ENCODE peak calls at places on chromosomes 16 and 17, in nine cellular contexts. F is naive thymus-derived CD8-positive, alpha-beta T cell; H is fibroblast of the aortic adventitia; E is endothelial cell of umbilical vein; M is left kidney; S is stimulated activated CD8-positive, alpha-beta memory T cell treated with anti-CD3 and anti-CD28 coated beads, Interleukin-4, amount 100 ng/mL, for 1 hour; W is NCI-H1930; X is fibroblast of villous mesenchyme; O is suprapubic skin. P is an unnamed sample.

GRCh38 chr17:64662774-64663367 is 764 bp upstream of the SMURF2 start:
- DNase-seq in F (no peak), H (no peak), E (no peak), M (peak; percentile 50), S (no peak), W (no peak), X (no peak), O (no peak), P (no peak)

GRCh38 chr17:62688398-62689140 is 61.1 kb downstream of the MRC2 start:
- DNase-seq in F (no peak), H (no peak), E (no peak), M (no peak), S (no peak), W (no peak), X (no peak), O (peak; percentile 55), P (no peak)

GRCh38 chr16:70152578-70153302 is 20.8 kb upstream of the CLEC18C start:
- DNase-seq in F (no peak), H (no peak), E (peak; percentile 1), M (peak; percentile 49), S (no peak), W (no peak), X (no peak), O (no peak), P (no peak)

GRCh38 chr17:2955931-2956582 is 107.3 kb downstream of the OR1D5 start:
- DNase-seq in F (no peak), H (no peak), E (no peak), M (no peak), S (no peak), W (no peak), X (no peak), O (no peak), P (peak; percentile 54)

GRCh38 chr17:27551701-27552466 is 79.1 kb upstream of the LGALS9 start:
- DNase-seq in F (no peak), H (no peak), E (no peak), M (no peak), S (no peak), W (no peak), X (no peak), O (no peak), P (no peak)

GRCh38 chr16:85891033-85891775 is 7.8 kb upstream of the IRF8 start:
- DNase-seq in F (no peak), H (no peak), E (no peak), M (peak; percentile 53), S (no peak), W (no peak), X (no peak), O (no peak), P (no peak)

GRCh38 chr16:13390093-13390985 is 488.9 kb downstream of the SHISA9 start:
- DNase-seq in F (no peak), H (no peak), E (no peak), M (peak; percentile 60), S (no peak), W (no peak), X (no peak), O (no peak), P (no peak)

GRCh38 chr17:9368631-9369030 is 207.0 kb downstream of the STX8 start:
- DNase-seq in F (no peak), H (no peak), E (no peak), M (no peak), S (no peak), W (no peak), X (no peak), O (no peak), P (no peak)

GRCh38 chr17:69431835-69432234 is 17.3 kb downstream of the MAP2K6 start:
- DNase-seq in F (no peak), H (no peak), E (no peak), M (no peak), S (no peak), W (no peak), X (no peak), O (no peak), P (no peak)

GRCh38 chr17:69878661-69879060 is 196.4 kb upstream of the KCNJ16 start:
- DNase-seq in F (no peak), H (peak; percentile 55), E (peak; percentile 76), M (no peak), S (no peak), W (no peak), X (no peak), O (no peak), P (no peak)

GRCh38 chr17:44997733-44998520 is 29.8 kb upstream of the C1QL1 start:
- DNase-seq in F (no peak), H (peak; percentile 38), E (no peak), M (no peak), S (no peak), W (no peak), X (peak; percentile 74), O (no peak), P (no peak)

GRCh38 chr16:66899310-66899944 is 19.1 kb downstream of the PDP2 start:
- DNase-seq in F (no peak), H (peak; percentile 78), E (no peak), M (peak; percentile 26), S (no peak), W (no peak), X (peak; percentile 88), O (no peak), P (no peak)

GRCh38 chr17:28174352-28175046 is 132.0 kb downstream of the NLK start:
- DNase-seq in F (peak; percentile 22), H (no peak), E (peak; percentile 29), M (no peak), S (no peak), W (no peak), X (peak; percentile 36), O (no peak), P (no peak)

GRCh38 chr17:7842380-7842949 is 8.4 kb downstream of the KDM6B start:
- DNase-seq in F (peak; percentile 88), H (peak; percentile 86), E (peak; percentile 91), M (peak; percentile 69), S (peak; percentile 92), W (no peak), X (peak; percentile 90), O (peak; percentile 91), P (peak; percentile 85)

GRCh38 chr17:15273141-15273793 is 8.1 kb upstream of the PMP22 start:
- DNase-seq in F (no peak), H (peak; percentile 70), E (no peak), M (no peak), S (no peak), W (no peak), X (peak; percentile 97), O (no peak), P (no peak)

GRCh38 chr16:89352091-89352681 is 134.7 kb downstream of the ZNF778 start:
- DNase-seq in F (no peak), H (no peak), E (no peak), M (no peak), S (no peak), W (no peak), X (no peak), O (no peak), P (no peak)

GRCh38 chr17:56347646-56348045 is 194.4 kb downstream of the ANKFN1 start:
- DNase-seq in F (no peak), H (no peak), E (no peak), M (no peak), S (no peak), W (no peak), X (no peak), O (no peak), P (no peak)

GRCh38 chr17:40590742-40591141 is 25.5 kb upstream of the CCR7 start:
- DNase-seq in F (no peak), H (no peak), E (no peak), M (no peak), S (no peak), W (no peak), X (no peak), O (no peak), P (no peak)

P was measured in sigmoid colon.